ENCODE peak calls at places on chromosomes 5 and 9, in eight cellular contexts. One of them, this sample, is unnamed.

GRCh38 chr5:107388111-107388861 is 282.5 kb downstream of the EFNA5 start:
- DNase-seq in heart left ventricle: no peak
- DNase-seq in H1: no peak
- DNase-seq in CD8-positive, alpha-beta memory T cell: no peak
- DNase-seq in mammary epithelial cell: peak
- DNase-seq in left ventricle myocardium inferior: no peak
- DNase-seq in ovary: no peak
- DNase-seq in effector memory CD4-positive, alpha-beta T cell: no peak
- DNase-seq in this sample: no peak

GRCh38 chr9:86176468-86176867 is 77.1 kb upstream of the GOLM1 start:
- DNase-seq in left ventricle myocardium inferior: no peak
- DNase-seq in heart left ventricle: no peak
- DNase-seq in ovary: no peak
- DNase-seq in mammary epithelial cell: peak
- DNase-seq in effector memory CD4-positive, alpha-beta T cell: no peak
- DNase-seq in CD8-positive, alpha-beta memory T cell: no peak
- DNase-seq in H1: no peak
- DNase-seq in this sample: no peak

GRCh38 chr5:15752886-15753285 is 252.9 kb downstream of the FBXL7 start:
- DNase-seq in effector memory CD4-positive, alpha-beta T cell: no peak
- DNase-seq in heart left ventricle: peak
- DNase-seq in ovary: peak
- DNase-seq in CD8-positive, alpha-beta memory T cell: no peak
- DNase-seq in mammary epithelial cell: no peak
- DNase-seq in left ventricle myocardium inferior: peak
- DNase-seq in H1: no peak
- DNase-seq in this sample: no peak

GRCh38 chr5:2297991-2298390 is 415.3 kb upstream of the IRX4 start:
- DNase-seq in heart left ventricle: no peak
- DNase-seq in ovary: no peak
- DNase-seq in effector memory CD4-positive, alpha-beta T cell: no peak
- DNase-seq in mammary epithelial cell: no peak
- DNase-seq in CD8-positive, alpha-beta memory T cell: no peak
- DNase-seq in left ventricle myocardium inferior: no peak
- DNase-seq in H1: no peak
- DNase-seq in this sample: peak

GRCh38 chr9:72156586-72156985 is 7.3 kb downstream of the GDA start:
- DNase-seq in left ventricle myocardium inferior: no peak
- DNase-seq in H1: no peak
- DNase-seq in mammary epithelial cell: no peak
- DNase-seq in effector memory CD4-positive, alpha-beta T cell: no peak
- DNase-seq in ovary: no peak
- DNase-seq in CD8-positive, alpha-beta memory T cell: no peak
- DNase-seq in heart left ventricle: no peak
- DNase-seq in this sample: no peak

GRCh38 chr5:160289356-160289651 is 23.1 kb downstream of the CCNJL start:
- DNase-seq in ovary: no peak
- DNase-seq in effector memory CD4-positive, alpha-beta T cell: no peak
- DNase-seq in mammary epithelial cell: no peak
- DNase-seq in H1: no peak
- DNase-seq in heart left ventricle: no peak
- DNase-seq in CD8-positive, alpha-beta memory T cell: no peak
- DNase-seq in left ventricle myocardium inferior: no peak
- DNase-seq in this sample: no peak

GRCh38 chr5:107919969-107920368 is 249.2 kb upstream of the EFNA5 start:
- DNase-seq in effector memory CD4-positive, alpha-beta T cell: no peak
- DNase-seq in H1: no peak
- DNase-seq in ovary: no peak
- DNase-seq in CD8-positive, alpha-beta memory T cell: no peak
- DNase-seq in heart left ventricle: no peak
- DNase-seq in left ventricle myocardium inferior: no peak
- DNase-seq in mammary epithelial cell: no peak
- DNase-seq in this sample: no peak

GRCh38 chr5:10793785-10794184 is 32.8 kb upstream of the DAP start:
- DNase-seq in H1: no peak
- DNase-seq in mammary epithelial cell: no peak
- DNase-seq in CD8-positive, alpha-beta memory T cell: no peak
- DNase-seq in heart left ventricle: no peak
- DNase-seq in left ventricle myocardium inferior: no peak
- DNase-seq in effector memory CD4-positive, alpha-beta T cell: no peak
- DNase-seq in ovary: no peak
- DNase-seq in this sample: no peak

GRCh38 chr5:174056064-174056842 is 10.7 kb downstream of the NSG2 start:
- DNase-seq in ovary: no peak
- DNase-seq in heart left ventricle: peak
- DNase-seq in effector memory CD4-positive, alpha-beta T cell: no peak
- DNase-seq in mammary epithelial cell: no peak
- DNase-seq in H1: no peak
- DNase-seq in left ventricle myocardium inferior: peak
- DNase-seq in CD8-positive, alpha-beta memory T cell: no peak
- DNase-seq in this sample: no peak

GRCh38 chr9:35696520-35697215 is 6.9 kb upstream of the TPM2 start:
- DNase-seq in ovary: peak
- DNase-seq in effector memory CD4-positive, alpha-beta T cell: peak
- DNase-seq in H1: no peak
- DNase-seq in mammary epithelial cell: peak
- DNase-seq in CD8-positive, alpha-beta memory T cell: peak
- DNase-seq in heart left ventricle: peak
- DNase-seq in left ventricle myocardium inferior: peak
- DNase-seq in this sample: no peak

GRCh38 chr5:15026011-15026481 is 154.5 kb upstream of the ANKH start:
- DNase-seq in mammary epithelial cell: no peak
- DNase-seq in effector memory CD4-positive, alpha-beta T cell: no peak
- DNase-seq in H1: no peak
- DNase-seq in heart left ventricle: no peak
- DNase-seq in ovary: no peak
- DNase-seq in left ventricle myocardium inferior: no peak
- DNase-seq in CD8-positive, alpha-beta memory T cell: no peak
- DNase-seq in this sample: no peak

GRCh38 chr9:107504585-107505455 is 15.3 kb upstream of the KLF4 start:
- DNase-seq in ovary: no peak
- DNase-seq in left ventricle myocardium inferior: no peak
- DNase-seq in effector memory CD4-positive, alpha-beta T cell: no peak
- DNase-seq in mammary epithelial cell: peak
- DNase-seq in CD8-positive, alpha-beta memory T cell: no peak
- DNase-seq in heart left ventricle: no peak
- DNase-seq in H1: no peak
- DNase-seq in this sample: no peak

GRCh38 chr9:133505186-133505830 is 19.5 kb downstream of the MYMK start:
- DNase-seq in effector memory CD4-positive, alpha-beta T cell: no peak
- DNase-seq in CD8-positive, alpha-beta memory T cell: no peak
- DNase-seq in heart left ventricle: no peak
- DNase-seq in left ventricle myocardium inferior: no peak
- DNase-seq in mammary epithelial cell: no peak
- DNase-seq in H1: no peak
- DNase-seq in ovary: peak
- DNase-seq in this sample: no peak

GRCh38 chr9:133499892-133500270 is 21.0 kb upstream of the SLC2A6 start:
- DNase-seq in CD8-positive, alpha-beta memory T cell: no peak
- DNase-seq in mammary epithelial cell: no peak
- DNase-seq in heart left ventricle: no peak
- DNase-seq in effector memory CD4-positive, alpha-beta T cell: no peak
- DNase-seq in left ventricle myocardium inferior: no peak
- DNase-seq in ovary: peak
- DNase-seq in H1: no peak
- DNase-seq in this sample: no peak

GRCh38 chr9:133505901-133506652 is 18.7 kb downstream of the MYMK start:
- DNase-seq in CD8-positive, alpha-beta memory T cell: no peak
- DNase-seq in heart left ventricle: peak
- DNase-seq in mammary epithelial cell: no peak
- DNase-seq in ovary: peak
- DNase-seq in effector memory CD4-positive, alpha-beta T cell: no peak
- DNase-seq in left ventricle myocardium inferior: peak
- DNase-seq in H1: no peak
- DNase-seq in this sample: peak

GRCh38 chr9:133499130-133499891 is 20.4 kb upstream of the SLC2A6 start:
- DNase-seq in heart left ventricle: no peak
- DNase-seq in CD8-positive, alpha-beta memory T cell: no peak
- DNase-seq in mammary epithelial cell: no peak
- DNase-seq in left ventricle myocardium inferior: peak
- DNase-seq in H1: no peak
- DNase-seq in effector memory CD4-positive, alpha-beta T cell: no peak
- DNase-seq in ovary: peak
- DNase-seq in this sample: no peak

DNA sequence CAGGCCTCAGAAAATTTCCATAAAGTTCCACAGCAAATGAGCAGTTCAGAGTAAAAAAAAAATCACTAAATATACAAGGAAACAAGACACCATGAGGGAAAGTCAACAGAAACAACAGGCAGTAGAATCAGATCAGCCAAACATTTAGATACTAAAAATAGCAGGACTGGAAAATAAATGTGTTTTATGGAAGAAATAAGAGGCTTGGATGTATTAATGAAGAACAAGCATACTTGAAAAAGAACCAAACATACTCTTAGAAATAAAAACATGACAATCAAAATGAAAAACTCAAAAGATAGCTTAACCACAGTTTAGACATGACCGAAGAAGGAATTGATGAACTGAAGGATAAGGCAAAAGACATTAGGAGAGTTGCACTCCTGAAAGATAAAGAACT is 22.6 kb downstream of the MYMK start:
- DNase-seq in CD8-positive, alpha-beta memory T cell: no peak
- DNase-seq in H1: no peak
- DNase-seq in mammary epithelial cell: no peak
- DNase-seq in effector memory CD4-positive, alpha-beta T cell: no peak
- DNase-seq in left ventricle myocardium inferior: no peak
- DNase-seq in ovary: no peak
- DNase-seq in heart left ventricle: no peak
- DNase-seq in this sample: no peak
- H3K27ac ChIP-seq in CD8-positive, alpha-beta memory T cell: no peak
- H3K27ac ChIP-seq in H1: no peak
- H3K27ac ChIP-seq in mammary epithelial cell: no peak
- H3K27ac ChIP-seq in effector memory CD4-positive, alpha-beta T cell: no peak
- H3K27ac ChIP-seq in left ventricle myocardium inferior: no peak
- H3K27ac ChIP-seq in ovary: no peak
- H3K27ac ChIP-seq in heart left ventricle: no peak
- H3K27ac ChIP-seq in this sample: no peak

GRCh38 chr5:80082221-80082620 is 47.1 kb downstream of the THBS4 start:
- DNase-seq in heart left ventricle: no peak
- DNase-seq in left ventricle myocardium inferior: no peak
- DNase-seq in effector memory CD4-positive, alpha-beta T cell: no peak
- DNase-seq in CD8-positive, alpha-beta memory T cell: no peak
- DNase-seq in mammary epithelial cell: no peak
- DNase-seq in H1: no peak
- DNase-seq in ovary: no peak
- DNase-seq in this sample: peak
- H3K4me3 ChIP-seq in heart left ventricle: no peak
- H3K4me3 ChIP-seq in left ventricle myocardium inferior: peak
- H3K4me3 ChIP-seq in effector memory CD4-positive, alpha-beta T cell: no peak
- H3K4me3 ChIP-seq in CD8-positive, alpha-beta memory T cell: no peak
- H3K4me3 ChIP-seq in mammary epithelial cell: no peak
- H3K4me3 ChIP-seq in H1: no peak
- H3K4me3 ChIP-seq in ovary: no peak
- H3K4me3 ChIP-seq in this sample: peak

GRCh38 chr5:80129146-80129545 is 94.0 kb downstream of the THBS4 start:
- DNase-seq in left ventricle myocardium inferior: no peak
- DNase-seq in mammary epithelial cell: no peak
- DNase-seq in ovary: no peak
- DNase-seq in H1: no peak
- DNase-seq in heart left ventricle: no peak
- DNase-seq in CD8-positive, alpha-beta memory T cell: no peak
- DNase-seq in effector memory CD4-positive, alpha-beta T cell: no peak
- DNase-seq in this sample: no peak

GRCh38 chr5:80140496-80140895 is 105.3 kb downstream of the THBS4 start:
- DNase-seq in left ventricle myocardium inferior: no peak
- DNase-seq in mammary epithelial cell: no peak
- DNase-seq in heart left ventricle: no peak
- DNase-seq in ovary: no peak
- DNase-seq in CD8-positive, alpha-beta memory T cell: no peak
- DNase-seq in effector memory CD4-positive, alpha-beta T cell: no peak
- DNase-seq in H1: no peak
- DNase-seq in this sample: peak

GRCh38 chr5:80136751-80137272 is 101.7 kb downstream of the THBS4 start:
- DNase-seq in ovary: no peak
- DNase-seq in mammary epithelial cell: no peak
- DNase-seq in CD8-positive, alpha-beta memory T cell: no peak
- DNase-seq in heart left ventricle: no peak
- DNase-seq in H1: no peak
- DNase-seq in left ventricle myocardium inferior: no peak
- DNase-seq in effector memory CD4-positive, alpha-beta T cell: no peak
- DNase-seq in this sample: peak

GRCh38 chr5:80139573-80139972 is 104.4 kb downstream of the THBS4 start:
- DNase-seq in mammary epithelial cell: no peak
- DNase-seq in left ventricle myocardium inferior: no peak
- DNase-seq in heart left ventricle: no peak
- DNase-seq in CD8-positive, alpha-beta memory T cell: no peak
- DNase-seq in ovary: no peak
- DNase-seq in H1: no peak
- DNase-seq in effector memory CD4-positive, alpha-beta T cell: no peak
- DNase-seq in this sample: no peak

DNA sequence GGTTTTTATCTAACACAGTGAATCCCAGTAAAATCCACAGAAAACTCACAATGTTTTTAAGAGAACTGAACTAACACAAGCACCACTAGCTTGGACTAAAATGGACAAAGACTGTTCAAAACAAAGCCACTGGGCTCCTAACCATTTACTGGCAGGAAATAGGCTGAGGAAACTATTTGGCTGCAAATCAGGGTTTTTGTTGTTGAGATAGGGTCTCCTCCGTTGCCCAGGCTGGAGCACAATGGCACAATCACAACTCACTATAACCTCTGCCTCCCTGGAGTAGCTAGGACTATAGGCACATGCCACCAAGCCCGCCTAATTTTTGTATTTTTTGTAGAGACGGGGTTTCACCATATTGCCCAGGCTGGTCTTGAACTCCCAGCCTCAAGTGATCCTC is 99.7 kb downstream of the THBS4 start:
- DNase-seq in effector memory CD4-positive, alpha-beta T cell: no peak
- DNase-seq in heart left ventricle: no peak
- DNase-seq in left ventricle myocardium inferior: no peak
- DNase-seq in CD8-positive, alpha-beta memory T cell: no peak
- DNase-seq in mammary epithelial cell: no peak
- DNase-seq in ovary: no peak
- DNase-seq in H1: no peak
- DNase-seq in this sample: no peak
- H3K27ac ChIP-seq in effector memory CD4-positive, alpha-beta T cell: peak
- H3K27ac ChIP-seq in heart left ventricle: peak
- H3K27ac ChIP-seq in left ventricle myocardium inferior: no peak
- H3K27ac ChIP-seq in CD8-positive, alpha-beta memory T cell: no peak
- H3K27ac ChIP-seq in mammary epithelial cell: no peak
- H3K27ac ChIP-seq in ovary: no peak
- H3K27ac ChIP-seq in H1: peak
- H3K27ac ChIP-seq in this sample: no peak

GRCh38 chr5:16784843-16785791 is 151.0 kb downstream of the MYO10 start:
- DNase-seq in effector memory CD4-positive, alpha-beta T cell: no peak
- DNase-seq in CD8-positive, alpha-beta memory T cell: no peak
- DNase-seq in mammary epithelial cell: no peak
- DNase-seq in left ventricle myocardium inferior: no peak
- DNase-seq in ovary: no peak
- DNase-seq in H1: no peak
- DNase-seq in heart left ventricle: no peak
- DNase-seq in this sample: no peak
- H3K4me3 ChIP-seq in effector memory CD4-positive, alpha-beta T cell: no peak
- H3K4me3 ChIP-seq in CD8-positive, alpha-beta memory T cell: no peak
- H3K4me3 ChIP-seq in mammary epithelial cell: no peak
- H3K4me3 ChIP-seq in left ventricle myocardium inferior: no peak
- H3K4me3 ChIP-seq in ovary: no peak
- H3K4me3 ChIP-seq in H1: no peak
- H3K4me3 ChIP-seq in heart left ventricle: no peak
- H3K4me3 ChIP-seq in this sample: no peak